ENCODE peak calls at places on chromosomes 4 and X, in ten cellular contexts. G, O, Y, J, U, N, M, R, P and H are unnamed samples.

GRCh38 chrX:47144626-47145407 is at the start of the genes NDUFB11 and RBM10:
- DNase-seq in G (peak), O (peak), Y (peak), J (peak), U (peak), N (peak), M (peak), R (peak), P (peak), H (peak)

GRCh38 chrX:134633832-134634231 is 24.4 kb downstream of the PLAC1 start:
- DNase-seq in G (no peak), O (no peak), Y (no peak), J (no peak), U (no peak), N (no peak), M (no peak), R (no peak), P (no peak), H (no peak)

GRCh38 chr4:140157341-140157740 is 3.4 kb upstream of the MAML3 start:
- DNase-seq in G (no peak), O (no peak), Y (no peak), J (no peak), U (no peak), N (no peak), M (no peak), R (no peak), P (no peak), H (no peak)

GRCh38 chr4:1318488-1319213 is 28.4 kb upstream of the UVSSA start:
- DNase-seq in G (no peak), O (no peak), Y (no peak), J (no peak), U (peak), N (no peak), M (no peak), R (no peak), P (no peak), H (no peak)

GRCh38 chrX:34638116-34638515 is 19.0 kb downstream of the TMEM47 start:
- DNase-seq in G (no peak), O (no peak), Y (peak), J (no peak), U (no peak), N (no peak), M (peak), R (no peak), P (peak), H (no peak)

GRCh38 chr4:78691971-78692814 is 84.0 kb upstream of the BMP2K start:
- DNase-seq in G (no peak), O (no peak), Y (no peak), J (no peak), U (no peak), N (no peak), M (peak), R (no peak), P (no peak), H (no peak)

GRCh38 chr4:47349323-47349722 is 114.2 kb downstream of the COMMD8 start:
- DNase-seq in G (no peak), O (no peak), Y (peak), J (no peak), U (no peak), N (no peak), M (no peak), R (no peak), P (no peak), H (no peak)

GRCh38 chrX:82081027-82081426 is 879.1 kb downstream of the SH3BGRL start:
- DNase-seq in G (no peak), O (no peak), Y (no peak), J (no peak), U (no peak), N (no peak), M (no peak), R (no peak), P (no peak), H (no peak)

GRCh38 chr4:123340381-123340701 is 56.3 kb upstream of the SPRY1 start:
- DNase-seq in G (no peak), O (no peak), Y (peak), J (no peak), U (no peak), N (no peak), M (no peak), R (no peak), P (peak), H (no peak)

GRCh38 chr4:119559044-119559647 is 69.5 kb downstream of the PDE5A start:
- DNase-seq in G (no peak), O (no peak), Y (peak), J (no peak), U (no peak), N (no peak), M (peak), R (no peak), P (peak), H (no peak)

DNA sequence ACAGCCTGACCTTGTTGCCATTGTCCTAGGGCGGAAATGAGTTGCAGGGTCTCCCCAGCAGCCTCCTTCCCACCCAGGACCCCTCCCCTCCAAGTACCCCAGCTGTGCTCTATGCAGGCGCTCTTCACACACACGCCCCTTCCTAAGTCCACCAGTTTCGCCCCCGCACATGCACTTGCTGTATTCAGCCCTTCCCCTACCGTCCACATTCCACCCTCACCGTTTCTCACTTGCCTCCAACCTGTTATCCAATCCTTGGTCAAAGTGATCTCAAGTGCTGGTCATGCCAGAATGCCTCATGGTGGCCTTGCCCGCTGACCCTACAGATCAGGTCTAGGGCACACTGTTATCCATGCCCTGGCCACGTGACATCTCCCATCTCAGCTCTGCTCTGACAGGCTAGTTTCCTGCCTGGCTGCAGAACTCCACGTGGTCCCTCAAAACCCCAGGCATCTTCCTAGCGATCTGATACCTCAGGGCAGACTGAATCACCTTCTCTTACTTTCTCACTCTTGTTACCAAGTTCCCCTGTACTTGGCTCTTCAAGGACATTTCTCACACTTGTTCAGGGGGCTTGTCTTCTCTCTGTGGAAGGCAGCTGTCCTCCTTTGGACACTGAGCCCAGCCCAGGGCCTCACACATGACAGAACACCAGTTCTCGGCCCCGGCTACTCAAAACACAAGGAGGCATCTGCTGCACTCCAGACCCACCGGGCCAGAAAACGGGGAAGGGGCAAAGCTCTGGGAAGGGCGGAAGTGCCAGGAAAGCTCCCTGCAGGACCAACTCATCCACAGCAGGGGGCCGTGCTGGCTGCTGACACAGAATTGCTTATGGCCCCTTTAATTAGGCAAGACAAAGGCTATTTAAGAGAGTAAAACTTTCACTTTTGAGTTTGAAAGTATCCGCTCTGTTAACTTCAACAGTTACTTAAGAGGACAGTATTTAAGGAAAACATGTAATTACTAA is 39.9 kb downstream of the NSG1 start:
- DNase-seq in G (no peak), O (peak), Y (no peak), J (no peak), U (no peak), N (no peak), M (no peak), R (peak), P (no peak), H (no peak)
- TF ChIP-seq CTCF in G (no peak), O (no peak), Y (peak), J (no peak), U (no peak), N (no peak), M (peak), R (no peak), P (no peak), H (no peak)

GRCh38 chrX:7117587-7117986 is 29.9 kb upstream of the STS start:
- DNase-seq in G (no peak), O (no peak), Y (no peak), J (no peak), U (no peak), N (no peak), M (no peak), R (no peak), P (no peak), H (no peak)

GRCh38 chrX:7111518-7111917 is 36.0 kb upstream of the STS start:
- DNase-seq in G (no peak), O (no peak), Y (no peak), J (no peak), U (no peak), N (no peak), M (no peak), R (no peak), P (no peak), H (no peak)

GRCh38 chrX:7112071-7112470 is 35.4 kb upstream of the STS start:
- DNase-seq in G (no peak), O (no peak), Y (no peak), J (no peak), U (no peak), N (no peak), M (no peak), R (no peak), P (no peak), H (no peak)

GRCh38 chrX:7116081-7116480 is 31.4 kb upstream of the STS start:
- DNase-seq in G (no peak), O (no peak), Y (no peak), J (no peak), U (no peak), N (no peak), M (no peak), R (no peak), P (no peak), H (no peak)

DNA sequence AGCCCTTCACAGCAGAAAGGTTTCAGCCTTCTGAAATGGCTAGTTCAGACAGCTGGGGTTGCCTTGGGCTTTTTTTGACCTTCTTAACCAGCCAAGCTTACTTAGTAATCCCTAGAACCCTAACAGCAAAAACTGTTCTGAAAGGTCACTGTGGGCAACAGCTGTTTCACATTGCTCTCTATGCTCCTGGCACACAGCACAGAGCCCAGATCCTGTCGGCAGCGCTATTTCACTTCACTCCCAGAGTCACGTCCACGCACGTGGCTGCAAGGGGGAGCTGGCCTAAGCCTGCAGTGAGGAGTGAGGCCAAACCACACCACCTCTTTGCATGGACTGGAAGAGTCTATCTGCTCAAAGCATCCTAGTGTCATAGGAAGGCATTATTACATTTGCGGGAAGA is 32.0 kb upstream of the STS start:
- DNase-seq in G (no peak), O (no peak), Y (peak), J (peak), U (peak), N (no peak), M (no peak), R (no peak), P (no peak), H (peak)
- H3K27ac ChIP-seq in G (no peak), O (no peak), Y (no peak), J (no peak), U (no peak), N (no peak), M (no peak), R (no peak), P (no peak), H (no peak)

GRCh38 chr4:64174247-64174882 is 234.9 kb downstream of the TECRL start:
- DNase-seq in G (no peak), O (no peak), Y (no peak), J (no peak), U (no peak), N (no peak), M (no peak), R (no peak), P (no peak), H (no peak)
- TF ChIP-seq CTCF in G (no peak), O (no peak), Y (no peak), J (no peak), U (no peak), N (no peak), M (peak), R (no peak), P (no peak), H (no peak)

GRCh38 chr4:3387154-3387942 is 54.4 kb upstream of the HGFAC start:
- DNase-seq in G (no peak), O (no peak), Y (no peak), J (peak), U (no peak), N (no peak), M (no peak), R (no peak), P (no peak), H (no peak)
- H3K27ac ChIP-seq in G (peak), O (no peak), Y (peak), J (peak), U (peak), N (peak), M (no peak), R (peak), P (no peak), H (no peak)

DNA sequence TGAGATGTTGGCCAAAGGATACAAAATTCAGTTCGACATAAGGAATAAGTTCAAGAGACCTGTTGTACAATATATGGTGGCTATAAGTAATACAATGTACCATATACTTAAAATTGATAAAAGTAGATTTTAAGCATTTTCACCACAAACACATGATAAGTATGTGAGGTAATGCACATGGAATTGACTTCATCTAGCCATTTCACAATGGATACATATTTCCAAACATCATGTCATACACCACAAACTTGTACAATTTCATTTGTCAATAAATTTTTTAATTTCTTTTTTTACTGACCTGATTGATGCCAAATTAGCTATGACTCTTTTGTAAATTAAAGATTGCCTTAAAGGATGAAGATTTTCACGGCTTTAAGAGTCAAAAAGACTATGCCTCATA is 103.1 kb upstream of the VCX2 start:
- DNase-seq in G (no peak), O (no peak), Y (no peak), J (no peak), U (no peak), N (no peak), M (no peak), R (no peak), P (no peak), H (no peak)
- TF ChIP-seq CTCF in G (no peak), O (no peak), Y (no peak), J (no peak), U (no peak), N (no peak), M (no peak), R (no peak), P (no peak), H (no peak)

DNA sequence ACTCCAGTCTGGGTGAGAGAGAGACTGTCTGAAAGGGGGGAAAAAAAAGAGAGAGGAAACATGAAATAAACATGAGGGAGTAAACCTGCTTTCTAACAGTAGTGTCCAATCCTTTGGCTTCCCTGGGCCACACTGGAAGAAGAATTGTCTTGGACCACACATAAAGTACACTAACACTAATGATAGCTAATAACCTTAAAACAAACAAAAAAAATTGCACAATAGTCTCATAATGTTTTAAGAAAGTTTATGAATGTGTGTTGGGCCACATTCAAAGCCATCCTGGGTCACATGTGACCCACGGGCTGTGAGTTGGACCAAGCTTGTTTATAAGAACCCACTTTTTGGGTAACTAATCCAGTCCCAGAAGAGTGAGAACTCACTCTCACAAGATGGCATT is 30.3 kb downstream of the PDS5A start:
- DNase-seq in G (no peak), O (no peak), Y (peak), J (no peak), U (no peak), N (no peak), M (no peak), R (no peak), P (no peak), H (no peak)
- H3K27ac ChIP-seq in G (no peak), O (no peak), Y (peak), J (no peak), U (no peak), N (no peak), M (no peak), R (no peak), P (no peak), H (no peak)

DNA sequence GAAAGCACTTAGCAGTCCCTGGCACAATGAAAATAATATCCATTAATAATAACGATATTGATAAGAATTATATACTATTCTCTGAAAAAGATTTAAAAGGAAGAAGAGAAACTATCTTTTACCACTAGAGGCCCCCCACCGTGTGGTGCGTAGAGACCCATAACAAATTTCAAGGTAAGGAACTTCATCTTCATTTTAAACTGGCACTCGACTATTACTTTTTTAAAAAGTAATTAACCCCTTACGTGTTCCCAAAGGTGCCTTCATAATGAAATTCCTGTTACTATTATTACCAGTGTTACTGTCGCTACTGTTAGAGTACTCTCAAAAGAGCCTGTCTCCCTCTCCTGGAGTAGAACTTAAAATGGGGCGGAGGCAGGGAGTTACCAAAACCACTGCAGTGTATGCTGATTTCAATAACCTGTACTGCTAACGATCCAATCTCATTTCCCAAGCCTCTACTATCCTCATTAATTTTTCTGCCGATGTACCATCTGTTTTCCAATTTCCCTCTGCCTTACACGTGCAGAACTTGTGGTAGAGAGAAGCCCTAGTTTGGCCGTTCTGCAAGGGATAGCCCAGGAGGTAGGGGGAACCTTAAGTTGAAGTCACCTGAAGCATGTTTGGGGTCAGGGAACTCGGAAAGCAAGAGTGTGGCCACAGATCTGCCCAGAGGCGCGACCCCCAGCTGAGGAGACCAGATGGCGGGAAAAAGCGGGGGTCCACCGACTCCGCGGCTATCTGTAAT is 813 bp upstream of the STK26 start:
- DNase-seq in G (no peak), O (no peak), Y (peak), J (no peak), U (no peak), N (no peak), M (peak), R (no peak), P (peak), H (no peak)
- TF ChIP-seq CTCF in G (no peak), O (no peak), Y (no peak), J (peak), U (no peak), N (no peak), M (peak), R (no peak), P (peak), H (no peak)

GRCh38 chr4:107826427-107826980 is 1.8 kb downstream of the SGMS2 start:
- DNase-seq in G (no peak), O (no peak), Y (no peak), J (no peak), U (no peak), N (no peak), M (no peak), R (no peak), P (peak), H (no peak)
- H3K27ac ChIP-seq in G (peak), O (no peak), Y (no peak), J (no peak), U (peak), N (peak), M (no peak), R (peak), P (peak), H (no peak)

GRCh38 chr4:165698272-165698671 is 174.8 kb upstream of the TLL1 start:
- DNase-seq in G (no peak), O (no peak), Y (no peak), J (no peak), U (no peak), N (no peak), M (no peak), R (no peak), P (no peak), H (no peak)

GRCh38 chr4:165700855-165701254 is 172.2 kb upstream of the TLL1 start:
- DNase-seq in G (no peak), O (no peak), Y (no peak), J (no peak), U (no peak), N (no peak), M (no peak), R (no peak), P (no peak), H (no peak)
- TF ChIP-seq CTCF in G (no peak), O (peak), Y (no peak), J (peak), U (peak), N (no peak), M (peak), R (no peak), P (no peak), H (no peak)

GRCh38 chr4:121712783-121713182 is 16.0 kb upstream of the ANXA5 start:
- DNase-seq in G (no peak), O (no peak), Y (no peak), J (no peak), U (no peak), N (no peak), M (no peak), R (no peak), P (no peak), H (no peak)
- H3K27ac ChIP-seq in G (no peak), O (no peak), Y (no peak), J (peak), U (peak), N (no peak), M (no peak), R (peak), P (peak), H (no peak)